ENCODE peak calls at places on chromosomes 16 and 17, in four cellular contexts. R is naive thymus-derived CD4-positive, alpha-beta T cell; Q is brain microvascular endothelial cell; J is ELR. W is an unnamed sample.

GRCh38 chr16:85084841-85085535 is 27.3 kb downstream of the CIBAR2 start:
- DNase-seq in R (no peak), Q (no peak), J (no peak), W (no peak)

GRCh38 chr16:2480948-2481347 is 6.0 kb downstream of the TBC1D24 start:
- DNase-seq in R (no peak), Q (no peak), J (no peak), W (no peak)

GRCh38 chr17:80792373-80792781 is 199.3 kb upstream of the CHMP6 start:
- DNase-seq in R (no peak), Q (peak; percentile 41), J (no peak), W (no peak)

GRCh38 chr17:65054602-65055001 is 1.9 kb downstream of the GNA13 start:
- DNase-seq in R (no peak), Q (no peak), J (peak; percentile 45), W (no peak)

GRCh38 chr17:38560503-38561318 is 45.0 kb downstream of the SRCIN1 start:
- DNase-seq in R (peak; percentile 31), Q (peak; percentile 11), J (no peak), W (no peak)

GRCh38 chr17:5715478-5715877 is 131.2 kb upstream of the NLRP1 start:
- DNase-seq in R (no peak), Q (no peak), J (no peak), W (no peak)

GRCh38 chr16:67950335-67950843 is 6.5 kb upstream of the LCAT start:
- DNase-seq in R (no peak), Q (no peak), J (no peak), W (no peak)

GRCh38 chr17:35540589-35541404 is 3.3 kb upstream of the SLFN12L start:
- DNase-seq in R (peak; percentile 36), Q (peak; percentile 36), J (peak; percentile 65), W (no peak)

GRCh38 chr17:63516910-63517824 is 6.0 kb upstream of the KCNH6 start:
- DNase-seq in R (no peak), Q (peak; percentile 43), J (peak; percentile 88), W (no peak)

GRCh38 chr17:2705263-2705662 is 6.3 kb downstream of the CLUH start:
- DNase-seq in R (no peak), Q (peak; percentile 83), J (peak; percentile 74), W (no peak)

GRCh38 chr16:52861614-52862022 is 191.1 kb downstream of the CHD9NB start:
- DNase-seq in R (no peak), Q (peak; percentile 6), J (peak; percentile 1), W (peak; percentile 51)

GRCh38 chr17:17739388-17740066 is 58.3 kb downstream of the RAI1 start:
- DNase-seq in R (no peak), Q (no peak), J (peak; percentile 70), W (no peak)

GRCh38 chr16:24052466-24053324 is 203.4 kb upstream of the CACNG3 start:
- DNase-seq in R (no peak), Q (no peak), J (no peak), W (no peak)

GRCh38 chr16:85369741-85370528 is 243.2 kb upstream of the GSE1 start:
- DNase-seq in R (peak; percentile 31), Q (peak; percentile 47), J (peak; percentile 67), W (peak; percentile 43)